ENCODE peak calls at places on chromosomes 3 and 15, in ten cellular contexts. J is tibial artery; L is right cardiac atrium; V is lower lobe of right lung; T is colonic mucosa; M is A549; S is upper lobe of left lung; A is breast epithelium; B is endodermal cell; O is CD4-positive, alpha-beta memory T cell. F is an unnamed sample.

GRCh38 chr3:161274691-161275298 is 53.7 kb downstream of the NMD3 start:
- DNase-seq in M (peak), V (no peak), O (peak), J (no peak), A (no peak), T (peak), B (peak), S (no peak), L (no peak), F (no peak)

GRCh38 chr3:156383433-156384025 is 171.4 kb downstream of the SSR3 start:
- DNase-seq in S (no peak), J (no peak), L (no peak), M (no peak), B (no peak), T (no peak), A (no peak), O (no peak), V (no peak), F (no peak)

GRCh38 chr3:13767030-13767429 is 112.8 kb downstream of the WNT7A start:
- DNase-seq in O (no peak), V (no peak), B (peak), J (no peak), T (no peak), M (no peak), S (no peak), A (no peak), L (no peak), F (no peak)

GRCh38 chr3:129016725-129017530 is 15.8 kb downstream of the EFCC1 start:
- DNase-seq in O (peak), V (peak), L (peak), M (no peak), J (no peak), T (peak), S (no peak), B (no peak), A (no peak), F (no peak)

GRCh38 chr3:42588625-42589024 is 2.0 kb upstream of the SS18L2 start:
- DNase-seq in O (no peak), T (no peak), J (no peak), B (no peak), L (no peak), V (no peak), A (no peak), S (no peak), M (no peak), F (no peak)

GRCh38 chr3:414063-414462 is 217.5 kb downstream of the CHL1 start:
- DNase-seq in T (no peak), S (no peak), J (no peak), O (no peak), V (no peak), M (peak), A (no peak), B (no peak), L (no peak), F (no peak)

GRCh38 chr3:73353661-73354217 is 271.0 kb downstream of the PDZRN3 start:
- DNase-seq in V (no peak), B (peak), J (no peak), A (no peak), S (no peak), M (no peak), L (no peak), T (no peak), O (no peak), F (no peak)

GRCh38 chr3:37419979-37420378 is 245.6 kb upstream of the LRRFIP2 start:
- DNase-seq in L (no peak), M (no peak), A (no peak), O (no peak), T (no peak), V (no peak), B (no peak), J (no peak), S (no peak), F (no peak)

DNA sequence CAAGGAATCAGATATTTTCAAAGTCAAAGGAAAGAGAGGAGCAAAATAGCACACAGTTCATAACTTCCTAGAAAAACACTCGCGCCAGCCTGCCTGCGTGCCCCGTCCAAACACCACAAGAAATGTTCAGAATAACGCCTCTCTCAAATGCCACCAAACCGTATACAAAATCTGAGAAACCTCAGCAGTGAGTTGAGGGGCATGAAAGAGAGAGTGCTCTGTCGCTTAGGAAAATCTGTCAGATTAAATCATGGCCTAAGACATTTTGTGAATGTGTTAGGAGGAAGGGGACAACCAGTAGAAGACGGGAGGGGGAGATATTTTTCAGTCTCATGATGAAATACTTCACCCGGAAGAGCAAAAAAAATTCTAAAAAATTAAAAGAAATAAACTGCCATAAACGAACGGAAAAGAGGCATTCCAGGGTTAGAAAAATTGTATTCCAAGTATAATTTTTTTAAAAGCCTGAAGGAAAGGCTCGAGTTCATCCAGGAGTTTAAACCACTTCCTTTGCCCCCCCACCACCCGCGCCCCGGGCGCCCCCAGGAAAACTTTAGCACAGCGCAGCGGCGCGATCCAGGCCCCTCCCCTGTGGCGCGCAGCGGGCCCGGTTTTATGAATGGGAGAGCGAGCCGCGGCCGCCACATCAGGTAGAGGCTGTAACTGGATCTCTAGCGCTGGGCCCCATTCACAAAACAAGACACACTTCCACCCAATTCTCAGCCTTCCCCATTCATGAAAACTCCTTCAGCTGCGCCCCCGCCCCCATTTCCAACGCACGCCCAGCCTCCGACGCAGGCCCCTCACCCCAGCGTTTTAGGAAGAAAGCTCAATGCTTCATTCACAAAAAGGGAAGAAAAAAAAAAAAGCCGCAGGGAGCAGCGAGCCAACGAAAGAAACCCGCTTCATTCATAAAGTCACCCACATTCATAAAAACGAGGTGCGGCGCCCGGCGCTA is 1.5 kb downstream of the ETV5 start:
- DNase-seq in S (peak), V (peak), O (peak), M (peak), B (peak), T (peak), L (peak), A (peak), J (peak), F (no peak)
- H3K27ac ChIP-seq in S (peak), V (peak), O (no peak), M (peak), B (peak), T (no peak), L (no peak), A (peak), J (no peak), F (peak)

GRCh38 chr15:96340348-96340610 is 9.8 kb downstream of the NR2F2 start:
- DNase-seq in L (no peak), A (no peak), O (no peak), V (no peak), B (no peak), S (no peak), J (no peak), M (no peak), T (no peak), F (no peak)

GRCh38 chr15:96339662-96340347 is 9.3 kb downstream of the NR2F2 start:
- DNase-seq in V (no peak), J (no peak), A (no peak), T (peak), M (no peak), O (no peak), B (no peak), L (no peak), S (no peak), F (no peak)

GRCh38 chr15:96341465-96342142 is 11.1 kb downstream of the NR2F2 start:
- DNase-seq in J (peak), V (peak), O (no peak), M (no peak), T (peak), A (peak), S (peak), L (no peak), B (peak), F (no peak)

GRCh38 chr15:96342143-96342466 is 11.6 kb downstream of the NR2F2 start:
- DNase-seq in O (no peak), B (no peak), T (no peak), J (no peak), M (no peak), S (no peak), L (no peak), A (no peak), V (no peak), F (no peak)

GRCh38 chr15:96340611-96341464 is 10.3 kb downstream of the NR2F2 start:
- DNase-seq in B (peak), O (no peak), J (peak), S (peak), L (peak), V (peak), A (peak), M (peak), T (peak), F (no peak)
- H3K27ac ChIP-seq in B (peak), O (no peak), J (peak), S (peak), L (peak), V (peak), A (peak), M (peak), T (peak), F (peak)

DNA sequence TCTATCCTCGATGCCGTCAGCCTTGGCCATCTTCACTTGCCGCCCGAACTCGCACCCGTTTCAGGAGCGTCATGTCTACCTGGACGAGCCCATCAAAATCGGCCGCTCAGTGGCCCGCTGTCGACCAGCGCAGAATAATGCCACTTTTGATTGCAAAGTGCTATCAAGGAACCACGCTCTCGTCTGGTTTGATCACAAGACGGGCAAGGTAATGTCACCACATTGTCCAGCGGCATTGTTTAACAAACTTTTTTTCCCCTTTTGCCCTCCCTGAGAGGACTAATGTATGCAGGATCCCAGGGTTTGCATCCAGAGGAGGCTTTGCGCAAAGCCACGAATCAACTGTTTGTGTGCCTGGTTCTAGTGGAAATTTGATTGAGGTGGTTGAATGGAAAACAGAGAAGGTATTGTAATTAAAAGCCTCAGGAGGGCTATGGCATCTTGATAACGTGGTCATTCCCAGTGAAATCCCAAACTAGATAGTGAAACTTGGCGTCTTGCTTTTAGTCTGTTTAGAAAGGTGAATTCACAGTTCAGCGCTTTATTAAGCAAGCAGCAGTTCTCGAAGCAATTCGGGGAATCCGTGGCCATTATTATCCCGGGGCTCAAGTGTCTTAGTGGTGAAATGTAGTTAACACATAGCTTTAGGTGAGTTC is 1.7 kb downstream of the SLMAP start:
- DNase-seq in V (no peak), M (peak), L (no peak), A (no peak), B (peak), J (no peak), S (peak), O (no peak), T (peak), F (no peak)
- H3K27ac ChIP-seq in V (no peak), M (peak), L (no peak), A (peak), B (no peak), J (peak), S (peak), O (no peak), T (peak), F (peak)

GRCh38 chr3:175349181-175349580 is 490.0 kb downstream of the NAALADL2 start:
- DNase-seq in S (no peak), T (no peak), B (no peak), V (no peak), A (no peak), O (no peak), M (no peak), J (no peak), L (no peak), F (no peak)
- H3K27ac ChIP-seq in S (no peak), T (no peak), B (no peak), V (no peak), A (no peak), O (no peak), M (no peak), J (no peak), L (no peak), F (no peak)

GRCh38 chr15:85381850-85382751 is 1.7 kb downstream of the AKAP13 start:
- DNase-seq in J (no peak), T (peak), M (peak), A (no peak), L (no peak), S (no peak), B (no peak), O (no peak), V (no peak), F (peak)
- H3K27ac ChIP-seq in J (no peak), T (no peak), M (peak), A (no peak), L (peak), S (peak), B (no peak), O (peak), V (peak), F (peak)

F was measured in epithelial cell of prostate.